ENCODE peak calls at places on chromosomes 2 and 18, in seven cellular contexts. E, T, M, Z, K, C and O are unnamed samples.

GRCh38 chr2:102025583-102026267 is 34.0 kb downstream of the IL1R2 start:
- DNase-seq in E (no peak), T (no peak), M (no peak), Z (no peak), K (no peak), C (no peak), O (peak)

GRCh38 chr18:24189007-24189528 is 50.2 kb downstream of the CABYR start:
- DNase-seq in E (no peak), T (no peak), M (no peak), Z (no peak), K (no peak), C (no peak), O (no peak)

GRCh38 chr18:75553021-75553420 is 125.5 kb upstream of the SMIM21 start:
- DNase-seq in E (no peak), T (no peak), M (no peak), Z (no peak), K (no peak), C (no peak), O (no peak)

GRCh38 chr18:21900594-21901352 is 160.2 kb downstream of the MIB1 start:
- DNase-seq in E (no peak), T (no peak), M (peak), Z (no peak), K (no peak), C (no peak), O (no peak)

GRCh38 chr2:174600349-174600748 is 2.7 kb upstream of the WIPF1 start:
- DNase-seq in E (no peak), T (no peak), M (no peak), Z (no peak), K (no peak), C (no peak), O (no peak)

GRCh38 chr2:141554810-141555209 is 576.0 kb downstream of the LRP1B start:
- DNase-seq in E (no peak), T (no peak), M (no peak), Z (no peak), K (no peak), C (peak), O (peak)

GRCh38 chr2:85702172-85702571 is 8.0 kb downstream of the GNLY start:
- DNase-seq in E (no peak), T (no peak), M (no peak), Z (no peak), K (no peak), C (no peak), O (peak)

GRCh38 chr2:190088917-190089316 is 26.4 kb upstream of the MSTN start:
- DNase-seq in E (no peak), T (peak), M (peak), Z (peak), K (peak), C (peak), O (peak)

GRCh38 chr2:143905587-143905986 is 614.3 kb downstream of the ZEB2 start:
- DNase-seq in E (no peak), T (no peak), M (no peak), Z (no peak), K (no peak), C (no peak), O (no peak)

GRCh38 chr2:29733945-29734344 is 187.4 kb downstream of the ALK start:
- DNase-seq in E (no peak), T (no peak), M (no peak), Z (no peak), K (no peak), C (no peak), O (no peak)

GRCh38 chr2:10448646-10449480 is 736 bp upstream of the ODC1 start:
- DNase-seq in E (no peak), T (peak), M (peak), Z (peak), K (peak), C (peak), O (peak)

GRCh38 chr2:192390401-192390800 is 195.7 kb upstream of the TMEFF2 start:
- DNase-seq in E (no peak), T (no peak), M (no peak), Z (no peak), K (no peak), C (no peak), O (no peak)

GRCh38 chr2:46837112-46837454 is 78.5 kb downstream of the MCFD2 start:
- DNase-seq in E (no peak), T (no peak), M (peak), Z (no peak), K (no peak), C (no peak), O (no peak)

GRCh38 chr2:164457271-164457670 is 164.0 kb downstream of the GRB14 start:
- DNase-seq in E (no peak), T (no peak), M (no peak), Z (no peak), K (no peak), C (no peak), O (no peak)

GRCh38 chr18:77063256-77063655 is 69.3 kb downstream of the MBP start:
- DNase-seq in E (peak), T (peak), M (peak), Z (no peak), K (peak), C (no peak), O (peak)

GRCh38 chr2:119202610-119203351 is 20.9 kb upstream of the STEAP3 start:
- DNase-seq in E (no peak), T (no peak), M (no peak), Z (no peak), K (no peak), C (no peak), O (no peak)

GRCh38 chr2:94758546-94758945 is 112.7 kb upstream of the TEKT4 start:
- DNase-seq in E (no peak), T (no peak), M (no peak), Z (no peak), K (no peak), C (no peak), O (no peak)

GRCh38 chr2:17164550-17164949 is 353.7 kb downstream of the RAD51AP2 start:
- DNase-seq in E (no peak), T (no peak), M (no peak), Z (no peak), K (no peak), C (no peak), O (no peak)

GRCh38 chr2:179546656-179547055 is 282.0 kb upstream of the SESTD1 start:
- DNase-seq in E (no peak), T (no peak), M (no peak), Z (no peak), K (no peak), C (no peak), O (no peak)

GRCh38 chr2:181203412-181203811 is 223.0 kb downstream of the UBE2E3 start:
- DNase-seq in E (no peak), T (no peak), M (no peak), Z (no peak), K (no peak), C (no peak), O (peak)

GRCh38 chr2:227607969-227608368 is 6.7 kb downstream of the SCYGR3 start:
- DNase-seq in E (no peak), T (no peak), M (no peak), Z (no peak), K (no peak), C (no peak), O (no peak)

GRCh38 chr2:134536312-134536711 is 182.5 kb downstream of the TMEM163 start:
- DNase-seq in E (no peak), T (no peak), M (no peak), Z (no peak), K (no peak), C (no peak), O (no peak)

GRCh38 chr2:100934504-100935371 is 67.4 kb upstream of the RPL31 start:
- DNase-seq in E (no peak), T (no peak), M (peak), Z (no peak), K (no peak), C (no peak), O (no peak)

GRCh38 chr2:151302879-151303278 is 13.4 kb upstream of the NMI start:
- DNase-seq in E (no peak), T (no peak), M (no peak), Z (peak), K (no peak), C (no peak), O (peak)

GRCh38 chr18:33700513-33700976 is 122.5 kb downstream of the ASXL3 start:
- DNase-seq in E (no peak), T (no peak), M (no peak), Z (no peak), K (no peak), C (no peak), O (no peak)